ENCODE peak calls at places on chromosomes 7 and 10, in four cellular contexts. One of them, this sample, is unnamed.
A peak's percentile ranks its signal among the peaks of the same experiment; 100 is the strongest.

GRCh38 chr7:47622946-47623640 is 41.2 kb upstream of the TNS3 start:
- DNase-seq in K562: no peak
- DNase-seq in GM12878: no peak
- DNase-seq in HepG2: peak; percentile 89
- DNase-seq in this sample: no peak

GRCh38 chr10:42988069-42988468 is 88.8 kb upstream of the RET start:
- DNase-seq in K562: no peak
- DNase-seq in GM12878: no peak
- DNase-seq in HepG2: no peak
- DNase-seq in this sample: no peak

GRCh38 chr10:24209421-24209770 is 458 bp downstream of the KIAA1217 start:
- DNase-seq in K562: no peak
- DNase-seq in GM12878: no peak
- DNase-seq in HepG2: no peak
- DNase-seq in this sample: no peak

GRCh38 chr10:50333872-50334271 is 82.6 kb upstream of the ASAH2 start:
- DNase-seq in K562: no peak
- DNase-seq in GM12878: no peak
- DNase-seq in HepG2: no peak
- DNase-seq in this sample: no peak

GRCh38 chr10:127349737-127350136 is 153.3 kb upstream of the INSYN2A start:
- DNase-seq in K562: no peak
- DNase-seq in GM12878: no peak
- DNase-seq in HepG2: no peak
- DNase-seq in this sample: no peak

GRCh38 chr10:69057951-69058297 is 30.0 kb upstream of the SRGN start:
- DNase-seq in K562: no peak
- DNase-seq in GM12878: no peak
- DNase-seq in HepG2: no peak
- DNase-seq in this sample: no peak

GRCh38 chr10:58644311-58644710 is 131.6 kb downstream of the BICC1 start:
- DNase-seq in K562: no peak
- DNase-seq in GM12878: no peak
- DNase-seq in HepG2: no peak
- DNase-seq in this sample: no peak

GRCh38 chr10:122181901-122182799 is 88.9 kb upstream of the BTBD16 start:
- DNase-seq in K562: no peak
- DNase-seq in GM12878: no peak
- DNase-seq in HepG2: no peak
- DNase-seq in this sample: no peak

GRCh38 chr10:23065549-23065948 is 29.8 kb upstream of the MSRB2 start:
- DNase-seq in K562: no peak
- DNase-seq in GM12878: no peak
- DNase-seq in HepG2: peak; percentile 13
- DNase-seq in this sample: no peak

GRCh38 chr10:77960829-77961329 is 34.3 kb upstream of the DLG5 start:
- DNase-seq in K562: no peak
- DNase-seq in GM12878: no peak
- DNase-seq in HepG2: no peak
- DNase-seq in this sample: no peak

GRCh38 chr7:134920026-134920758 is 66.1 kb upstream of the AGBL3 start:
- DNase-seq in K562: no peak
- DNase-seq in GM12878: no peak
- DNase-seq in HepG2: no peak
- DNase-seq in this sample: no peak

GRCh38 chr7:42694894-42695553 is 216.8 kb downstream of the C7orf25 start:
- DNase-seq in K562: no peak
- DNase-seq in GM12878: no peak
- DNase-seq in HepG2: no peak
- DNase-seq in this sample: no peak

GRCh38 chr10:88952647-88953111 is at the start of gene ACTA2:
- DNase-seq in K562: no peak
- DNase-seq in GM12878: no peak
- DNase-seq in HepG2: no peak
- DNase-seq in this sample: no peak

GRCh38 chr7:72017756-72018155 is 394.4 kb downstream of the CALN1 start:
- DNase-seq in K562: no peak
- DNase-seq in GM12878: no peak
- DNase-seq in HepG2: no peak
- DNase-seq in this sample: no peak

GRCh38 chr7:72020301-72020700 is 391.8 kb downstream of the CALN1 start:
- DNase-seq in K562: no peak
- DNase-seq in GM12878: no peak
- DNase-seq in HepG2: no peak
- DNase-seq in this sample: no peak

GRCh38 chr7:72015106-72015505 is 397.0 kb downstream of the CALN1 start:
- DNase-seq in K562: no peak
- DNase-seq in GM12878: no peak
- DNase-seq in HepG2: no peak
- DNase-seq in this sample: no peak

GRCh38 chr7:72019436-72019835 is 392.7 kb downstream of the CALN1 start:
- DNase-seq in K562: no peak
- DNase-seq in GM12878: no peak
- DNase-seq in HepG2: no peak
- DNase-seq in this sample: no peak

GRCh38 chr7:72016574-72016973 is 395.6 kb downstream of the CALN1 start:
- DNase-seq in K562: no peak
- DNase-seq in GM12878: no peak
- DNase-seq in HepG2: no peak
- DNase-seq in this sample: no peak
- TF ChIP-seq CBFB in K562: no peak
- TF ChIP-seq CBFB in GM12878: no peak
- TF ChIP-seq CBFB in HepG2: no peak
- TF ChIP-seq CBFB in this sample: no peak

GRCh38 chr7:89316584-89316983 is 521.0 kb upstream of the TEX47 start:
- DNase-seq in K562: no peak
- DNase-seq in GM12878: no peak
- DNase-seq in HepG2: no peak
- DNase-seq in this sample: no peak
- TF ChIP-seq CBFB in K562: no peak
- TF ChIP-seq CBFB in GM12878: no peak
- TF ChIP-seq CBFB in HepG2: no peak
- TF ChIP-seq CBFB in this sample: no peak

GRCh38 chr7:85004402-85004801 is 182.5 kb downstream of the SEMA3D start:
- DNase-seq in K562: no peak
- DNase-seq in GM12878: no peak
- DNase-seq in HepG2: no peak
- DNase-seq in this sample: no peak
- TF ChIP-seq CBFB in K562: no peak
- TF ChIP-seq CBFB in GM12878: no peak
- TF ChIP-seq CBFB in HepG2: no peak
- TF ChIP-seq CBFB in this sample: no peak

GRCh38 chr10:62924344-62924748 is 108.2 kb upstream of the EGR2 start:
- DNase-seq in K562: no peak
- DNase-seq in GM12878: no peak
- DNase-seq in HepG2: no peak
- DNase-seq in this sample: peak; percentile 84
- TF ChIP-seq CBFB in K562: no peak
- TF ChIP-seq CBFB in GM12878: no peak
- TF ChIP-seq CBFB in HepG2: no peak
- TF ChIP-seq CBFB in this sample: no peak

GRCh38 chr7:132161231-132161915 is 414.9 kb downstream of the PLXNA4 start:
- DNase-seq in K562: no peak
- DNase-seq in GM12878: no peak
- DNase-seq in HepG2: no peak
- DNase-seq in this sample: no peak
- TF ChIP-seq CBFB in K562: no peak
- TF ChIP-seq CBFB in GM12878: no peak
- TF ChIP-seq CBFB in HepG2: no peak
- TF ChIP-seq CBFB in this sample: no peak

GRCh38 chr7:2037805-2038635 is 194.7 kb downstream of the MAD1L1 start:
- DNase-seq in K562: no peak
- DNase-seq in GM12878: peak; percentile 43
- DNase-seq in HepG2: no peak
- DNase-seq in this sample: no peak

GRCh38 chr7:2037301-2037804 is 195.4 kb downstream of the MAD1L1 start:
- DNase-seq in K562: no peak
- DNase-seq in GM12878: no peak
- DNase-seq in HepG2: no peak
- DNase-seq in this sample: peak; percentile 6

GRCh38 chr7:2034291-2035201 is 198.2 kb downstream of the MAD1L1 start:
- DNase-seq in K562: no peak
- DNase-seq in GM12878: no peak
- DNase-seq in HepG2: peak; percentile 41
- DNase-seq in this sample: peak; percentile 3

GRCh38 chr7:2038876-2039728 is 193.6 kb downstream of the MAD1L1 start:
- DNase-seq in K562: no peak
- DNase-seq in GM12878: no peak
- DNase-seq in HepG2: no peak
- DNase-seq in this sample: peak; percentile 4

DNA sequence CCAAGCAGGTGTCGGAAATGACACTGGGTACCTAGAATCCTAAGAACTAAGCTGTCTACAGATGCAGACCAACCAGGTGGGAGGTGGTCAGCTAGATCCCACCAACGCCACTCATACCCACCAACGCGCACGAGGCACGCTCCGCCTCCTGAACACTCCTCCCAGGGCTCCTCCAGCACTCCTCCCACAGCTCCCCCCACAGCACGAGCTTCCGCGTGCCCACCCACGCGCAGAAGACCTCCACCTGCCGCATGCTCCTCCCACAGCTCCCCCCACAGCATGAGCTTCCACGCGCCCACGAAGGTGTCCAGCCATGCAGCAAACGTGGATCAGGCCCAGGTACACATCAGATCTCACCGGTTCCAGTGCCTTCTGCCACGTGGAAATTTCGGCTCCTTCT is 196.0 kb downstream of the MAD1L1 start:
- DNase-seq in K562: no peak
- DNase-seq in GM12878: no peak
- DNase-seq in HepG2: no peak
- DNase-seq in this sample: peak; percentile 2
- TF ChIP-seq CBFB in K562: no peak
- TF ChIP-seq CBFB in GM12878: no peak
- TF ChIP-seq CBFB in HepG2: no peak
- TF ChIP-seq CBFB in this sample: no peak